ENCODE peak calls at places on chromosomes 3 and 15, in nine cellular contexts. G, A, X, Y, K, R, Q, C and U are unnamed samples.
A peak's percentile ranks its signal among the peaks of the same experiment; 100 is the strongest.

GRCh38 chr3:169077394-169077906 is 586.1 kb downstream of the MECOM start:
- DNase-seq in Y (no peak), X (no peak), A (no peak), K (no peak), R (no peak), Q (no peak), G (no peak), C (no peak), U (no peak)

GRCh38 chr15:66098019-66098363 is 155.6 kb downstream of the MEGF11 start:
- DNase-seq in G (no peak), C (no peak), R (no peak), K (no peak), Q (no peak), A (no peak), X (no peak), Y (no peak), U (no peak)

GRCh38 chr15:42863572-42864239 is 56.9 kb downstream of the TTBK2 start:
- DNase-seq in R (peak; percentile 4), A (no peak), K (no peak), Y (no peak), G (no peak), X (no peak), Q (no peak), C (peak; percentile 5), U (no peak)

GRCh38 chr3:195072916-195073564 is 197.9 kb downstream of the XXYLT1 start:
- DNase-seq in G (no peak), X (no peak), K (no peak), C (no peak), A (no peak), Q (no peak), R (no peak), Y (no peak), U (no peak)

GRCh38 chr3:194352631-194353290 is 1.6 kb upstream of the CPN2 start:
- DNase-seq in A (no peak), Y (no peak), G (no peak), X (no peak), R (no peak), C (no peak), Q (no peak), K (no peak), U (no peak)

GRCh38 chr3:139120336-139120971 is 75.8 kb upstream of the PRR23C start:
- DNase-seq in X (no peak), A (peak; percentile 58), K (no peak), G (no peak), C (peak; percentile 92), R (peak; percentile 63), Y (no peak), Q (no peak), U (peak; percentile 17)

GRCh38 chr3:24829011-24829581 is 334.4 kb upstream of the THRB start:
- DNase-seq in Q (no peak), A (no peak), X (no peak), K (no peak), R (no peak), Y (no peak), C (peak; percentile 5), G (no peak), U (no peak)

GRCh38 chr3:184742676-184743135 is 30.8 kb upstream of the MAGEF1 start:
- DNase-seq in Y (no peak), K (no peak), C (no peak), Q (no peak), A (no peak), R (no peak), G (no peak), X (no peak), U (no peak)

GRCh38 chr15:101354891-101355623 is 60.0 kb upstream of the SNRPA1 start:
- DNase-seq in Q (no peak), Y (no peak), R (no peak), X (no peak), A (no peak), G (no peak), K (no peak), C (no peak), U (no peak)

GRCh38 chr15:20345401-20345958 is 196.1 kb downstream of the GOLGA6L6 start:
- DNase-seq in K (no peak), Q (no peak), A (no peak), C (no peak), G (no peak), Y (no peak), R (no peak), X (no peak), U (no peak)

GRCh38 chr3:51374456-51374855 is 10.6 kb upstream of the MANF start:
- DNase-seq in A (no peak), Y (no peak), G (no peak), K (no peak), X (no peak), C (no peak), Q (no peak), R (no peak), U (no peak)

GRCh38 chr15:80588801-80589200 is 106.3 kb upstream of the ABHD17C start:
- DNase-seq in Y (no peak), K (no peak), X (no peak), R (peak; percentile 93), G (no peak), A (peak; percentile 58), Q (peak; percentile 51), C (peak; percentile 93), U (no peak)

GRCh38 chr15:51647128-51647562 is 24.6 kb upstream of the DMXL2 start:
- DNase-seq in A (no peak), C (peak; percentile 31), Q (no peak), Y (no peak), R (peak; percentile 43), X (no peak), K (no peak), G (no peak), U (no peak)

GRCh38 chr3:15386352-15386751 is 41.0 kb downstream of the METTL6 start:
- DNase-seq in Q (no peak), Y (no peak), X (no peak), K (peak; percentile 8), G (no peak), A (no peak), C (no peak), R (no peak), U (no peak)

GRCh38 chr3:65955792-65956477 is 82.8 kb downstream of the MAGI1 start:
- DNase-seq in X (no peak), R (peak; percentile 88), K (no peak), C (peak; percentile 67), Q (peak; percentile 93), A (no peak), G (no peak), Y (no peak), U (no peak)

GRCh38 chr15:89114974-89115373 is 26.7 kb downstream of the ABHD2 start:
- DNase-seq in K (no peak), C (peak; percentile 89), X (no peak), Y (no peak), R (peak; percentile 76), A (no peak), Q (no peak), G (no peak), U (peak; percentile 82)

GRCh38 chr3:4850928-4851265 is 128.3 kb upstream of the BHLHE40 start:
- DNase-seq in C (no peak), G (no peak), A (no peak), X (no peak), K (no peak), Y (peak; percentile 52), Q (no peak), R (no peak), U (no peak)

GRCh38 chr3:52490938-52491526 is 4.1 kb upstream of the STAB1 start:
- DNase-seq in A (no peak), C (peak; percentile 84), R (peak; percentile 33), Y (no peak), X (no peak), K (no peak), Q (no peak), G (no peak), U (no peak)

GRCh38 chr3:188664795-188665194 is 507.0 kb upstream of the TPRG1 start:
- DNase-seq in X (peak; percentile 54), K (no peak), C (no peak), R (no peak), A (peak; percentile 9), Q (peak; percentile 32), G (no peak), Y (no peak), U (peak; percentile 33)

GRCh38 chr15:40845511-40846284 is 1.9 kb downstream of the SPINT1 start:
- DNase-seq in K (no peak), A (no peak), G (no peak), X (no peak), Q (peak; percentile 86), R (no peak), C (no peak), Y (no peak), U (peak; percentile 98)

GRCh38 chr3:54531741-54532140 is 396.1 kb downstream of the LRTM1 start:
- DNase-seq in R (no peak), Y (no peak), A (no peak), Q (no peak), K (no peak), C (no peak), X (no peak), G (no peak), U (no peak)

GRCh38 chr3:63349583-63350177 is 71.6 kb downstream of the SYNPR start:
- DNase-seq in Y (peak; percentile 58), Q (peak; percentile 56), X (peak; percentile 2), R (peak; percentile 37), K (no peak), G (no peak), A (peak; percentile 23), C (peak; percentile 86), U (peak; percentile 62)

GRCh38 chr15:89912674-89913396 is at the start of gene ARPIN:
- DNase-seq in G (no peak), X (peak; percentile 75), R (peak; percentile 29), Q (peak; percentile 16), Y (no peak), C (peak; percentile 35), A (peak; percentile 57), K (peak; percentile 57), U (peak; percentile 70)

GRCh38 chr3:58026598-58026997 is 18.4 kb downstream of the FLNB start:
- DNase-seq in C (no peak), R (no peak), Q (no peak), A (no peak), G (no peak), X (no peak), K (no peak), Y (no peak), U (no peak)